ENCODE peak calls at places on chromosome 1, in four cellular contexts. L is K562, T is body of pancreas, Y is right lobe of liver. W is an unnamed sample. For H3K4me1, the result is how much of the 10 kb centered on the place peaks cover.

GRCh38 chr1:246317723-246318359 is 189.2 kb downstream of the SMYD3 start:
- DNase-seq in T (no peak), L (no peak), Y (no peak), W (no peak)

GRCh38 chr1:70431317-70431716 is 20.2 kb downstream of the CTH start:
- DNase-seq in T (no peak), Y (no peak), L (no peak), W (no peak)

GRCh38 chr1:69377507-69377906 is 190.2 kb upstream of the LRRC7 start:
- DNase-seq in T (no peak), L (peak), Y (no peak), W (no peak)

GRCh38 chr1:240739754-240740153 is 127.8 kb upstream of the GREM2 start:
- DNase-seq in L (no peak), T (no peak), Y (no peak), W (no peak)

GRCh38 chr1:46489169-46489637 is 433 bp upstream of the DMBX1 start:
- DNase-seq in T (no peak), Y (no peak), L (peak), W (peak)

GRCh38 chr1:32250893-32251716 is at the start of gene LCK:
- DNase-seq in T (no peak), Y (no peak), L (no peak), W (peak)

GRCh38 chr1:59477867-59478266 is 181.0 kb downstream of the FGGY start:
- DNase-seq in L (no peak), T (no peak), Y (peak), W (no peak)

GRCh38 chr1:25798666-25799345 is 1.2 kb upstream of the SELENON start:
- DNase-seq in Y (no peak), T (no peak), L (no peak), W (no peak)

GRCh38 chr1:36285450-36286101 is 20.6 kb upstream of the SH3D21 start:
- DNase-seq in T (peak), L (peak), Y (peak), W (peak)

GRCh38 chr1:72284398-72285073 is 2.2 kb upstream of the NEGR1 start:
- DNase-seq in Y (no peak), L (no peak), T (peak), W (peak)

GRCh38 chr1:66437136-66437401 is 96.9 kb upstream of the SGIP1 start:
- DNase-seq in L (no peak), Y (no peak), T (no peak), W (no peak)

GRCh38 chr1:88983791-88984552 is 8.5 kb downstream of the KYAT3 start:
- DNase-seq in T (no peak), L (peak), Y (no peak), W (no peak)

GRCh38 chr1:108708726-108709660 is 3.7 kb upstream of the FNDC7 start:
- DNase-seq in Y (no peak), L (peak), T (no peak), W (peak)

GRCh38 chr1:53629101-53629691 is 109.8 kb downstream of the GLIS1 start:
- DNase-seq in T (no peak), L (no peak), Y (peak), W (no peak)

GRCh38 chr1:3717041-3717714 is 35.1 kb upstream of the CCDC27 start:
- DNase-seq in L (no peak), T (no peak), Y (no peak), W (no peak)

GRCh38 chr1:53739109-53739681 is at the start of gene GLIS1:
- DNase-seq in L (peak), Y (peak), T (peak), W (peak)

GRCh38 chr1:95169544-95169943 is 52.4 kb downstream of the TLCD4 start:
- DNase-seq in L (peak), Y (no peak), T (no peak), W (no peak)

GRCh38 chr1:32142446-32143301 is 34.8 kb downstream of the KPNA6 start:
- DNase-seq in L (peak), Y (peak), T (peak), W (peak)

GRCh38 chr1:214078950-214079349 is 91.2 kb downstream of the PROX1 start:
- DNase-seq in T (no peak), Y (no peak), L (no peak), W (no peak)

GRCh38 chr1:80054129-80054528 is 1047.6 kb upstream of the ADGRL4 start:
- DNase-seq in Y (no peak), T (peak), L (peak), W (no peak)

GRCh38 chr1:12745992-12746323 is at the start of gene CFAP107:
- DNase-seq in T (no peak), L (no peak), Y (no peak), W (no peak)

DNA sequence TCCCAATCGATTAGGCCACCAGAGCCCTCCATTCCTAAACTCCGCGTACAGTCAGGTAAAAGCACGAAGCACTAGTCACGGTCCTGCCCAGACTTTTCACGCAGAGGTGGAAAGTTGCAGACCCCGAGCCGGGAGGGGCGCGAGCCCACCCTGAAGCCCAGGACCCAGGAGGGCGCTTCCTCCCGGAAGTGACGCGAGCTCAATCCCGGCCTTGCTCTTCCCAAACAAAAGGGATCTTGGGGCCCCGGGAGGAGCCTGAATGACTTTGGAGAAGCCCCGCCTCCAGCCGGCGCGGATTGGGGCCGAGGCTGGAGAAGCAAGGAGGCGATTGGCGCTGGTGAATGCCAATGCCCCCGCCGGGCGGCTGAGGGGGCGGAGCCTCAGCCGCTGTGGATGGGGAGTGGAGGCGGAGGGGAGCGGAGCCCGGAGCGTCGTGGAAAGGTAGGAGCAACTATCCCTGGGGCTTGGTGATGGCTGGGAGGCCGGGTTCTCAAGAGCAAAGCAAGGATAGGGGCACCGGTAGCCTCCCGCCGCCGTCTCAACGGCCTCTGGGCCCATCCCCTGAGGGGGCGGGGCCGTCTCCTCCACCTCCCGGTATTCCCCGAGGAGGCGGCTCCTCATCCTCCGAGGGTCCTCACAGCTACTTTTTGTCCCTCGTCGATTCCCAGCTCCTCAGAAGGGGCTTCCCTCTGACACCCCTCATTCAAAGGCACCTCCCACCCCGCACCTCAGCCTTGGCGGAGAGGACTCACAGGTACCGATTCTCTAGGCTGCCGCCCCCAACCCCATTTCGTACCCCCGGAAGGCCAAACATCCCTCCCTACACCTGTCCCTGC is at the start of gene CTTNBP2NL:
- DNase-seq in L (peak), Y (peak), T (peak), W (peak)
- TF ChIP-seq POLR2A in L (no peak), Y (peak), T (peak), W (peak)

GRCh38 chr1:161732319-161732718 is 11.0 kb downstream of the FCRLB start:
- DNase-seq in T (no peak), Y (no peak), L (no peak), W (no peak)
- H3K4me1 ChIP-seq in T (under half), Y (under half), L (under half), W (under half)

GRCh38 chr1:9296850-9297249 is 4.2 kb downstream of the SPSB1 start:
- DNase-seq in L (no peak), Y (no peak), T (no peak), W (no peak)

GRCh38 chr1:9294910-9295636 is 2.4 kb downstream of the SPSB1 start:
- DNase-seq in T (peak), L (no peak), Y (no peak), W (peak)

GRCh38 chr1:9294440-9294773 is 1.7 kb downstream of the SPSB1 start:
- DNase-seq in L (no peak), T (peak), Y (no peak), W (no peak)

GRCh38 chr1:9297831-9298230 is 5.1 kb downstream of the SPSB1 start:
- DNase-seq in T (no peak), Y (no peak), L (no peak), W (no peak)

GRCh38 chr1:9295884-9296283 is 3.2 kb downstream of the SPSB1 start:
- DNase-seq in T (no peak), Y (peak), L (no peak), W (no peak)
- H3K4me3 ChIP-seq in T (no peak), Y (no peak), L (no peak), W (no peak)

GRCh38 chr1:155193275-155193990 is 14.3 kb downstream of the THBS3 start:
- DNase-seq in Y (peak), L (peak), T (peak), W (peak)
- TF ChIP-seq POLR2A in Y (peak), L (peak), T (peak), W (peak)